ENCODE peak calls at places on chromosome 3, in nine cellular contexts. Y is HFFc6, O is lower leg skin, E is right lobe of liver, H is HFF-Myc, Q is left ventricle myocardium inferior, B is thoracic aorta, J is WTC11, M is psoas muscle. D is an unnamed sample.

GRCh38 chr3:112405845-112406244 is 72.9 kb downstream of the CD200 start:
- DNase-seq in Y (no peak), O (no peak), E (no peak), H (no peak), Q (no peak), B (no peak), J (no peak), M (no peak), D (no peak)

GRCh38 chr3:53577486-53577885 is 83.1 kb downstream of the CACNA1D start:
- DNase-seq in Y (no peak), O (no peak), E (no peak), H (no peak), Q (no peak), B (no peak), J (no peak), M (no peak), D (no peak)

GRCh38 chr3:121152573-121152972 is 244.6 kb downstream of the STXBP5L start:
- DNase-seq in Y (peak; percentile 35), O (no peak), E (no peak), H (no peak), Q (no peak), B (no peak), J (no peak), M (no peak), D (no peak)

GRCh38 chr3:78268716-78269668 is 1229.1 kb downstream of the ROBO2 start:
- DNase-seq in Y (no peak), O (no peak), E (no peak), H (no peak), Q (no peak), B (no peak), J (no peak), M (no peak), D (no peak)

GRCh38 chr3:131795382-131796085 is 239.3 kb downstream of the CPNE4 start:
- DNase-seq in Y (no peak), O (no peak), E (no peak), H (no peak), Q (no peak), B (no peak), J (no peak), M (no peak), D (no peak)

GRCh38 chr3:8992199-8992598 is 28.9 kb upstream of the RAD18 start:
- DNase-seq in Y (no peak), O (no peak), E (no peak), H (no peak), Q (no peak), B (no peak), J (no peak), M (no peak), D (no peak)

GRCh38 chr3:48435774-48436476 is 4.0 kb downstream of the CCDC51 start:
- DNase-seq in Y (peak; percentile 78), O (peak; percentile 91), E (peak; percentile 83), H (peak; percentile 66), Q (peak; percentile 87), B (no peak), J (peak; percentile 92), M (peak; percentile 83), D (peak; percentile 76)

GRCh38 chr3:130905551-130905950 is 11.7 kb downstream of the ATP2C1 start:
- DNase-seq in Y (peak; percentile 48), O (no peak), E (no peak), H (peak; percentile 56), Q (no peak), B (no peak), J (no peak), M (no peak), D (no peak)

GRCh38 chr3:124177070-124177469 is 185.1 kb upstream of the ROPN1 start:
- DNase-seq in Y (no peak), O (no peak), E (no peak), H (no peak), Q (no peak), B (no peak), J (no peak), M (no peak), D (no peak)

GRCh38 chr3:43999920-44000319 is 241.8 kb upstream of the TOPAZ1 start:
- DNase-seq in Y (no peak), O (no peak), E (no peak), H (no peak), Q (no peak), B (no peak), J (no peak), M (no peak), D (no peak)

GRCh38 chr3:143413372-143413771 is 293.8 kb downstream of the CHST2 start:
- DNase-seq in Y (no peak), O (no peak), E (no peak), H (no peak), Q (no peak), B (no peak), J (no peak), M (no peak), D (no peak)

GRCh38 chr3:188052229-188052965 is 101.6 kb upstream of the LPP start:
- DNase-seq in Y (no peak), O (peak; percentile 69), E (no peak), H (no peak), Q (peak; percentile 83), B (peak; percentile 79), J (peak; percentile 63), M (peak; percentile 78), D (no peak)

DNA sequence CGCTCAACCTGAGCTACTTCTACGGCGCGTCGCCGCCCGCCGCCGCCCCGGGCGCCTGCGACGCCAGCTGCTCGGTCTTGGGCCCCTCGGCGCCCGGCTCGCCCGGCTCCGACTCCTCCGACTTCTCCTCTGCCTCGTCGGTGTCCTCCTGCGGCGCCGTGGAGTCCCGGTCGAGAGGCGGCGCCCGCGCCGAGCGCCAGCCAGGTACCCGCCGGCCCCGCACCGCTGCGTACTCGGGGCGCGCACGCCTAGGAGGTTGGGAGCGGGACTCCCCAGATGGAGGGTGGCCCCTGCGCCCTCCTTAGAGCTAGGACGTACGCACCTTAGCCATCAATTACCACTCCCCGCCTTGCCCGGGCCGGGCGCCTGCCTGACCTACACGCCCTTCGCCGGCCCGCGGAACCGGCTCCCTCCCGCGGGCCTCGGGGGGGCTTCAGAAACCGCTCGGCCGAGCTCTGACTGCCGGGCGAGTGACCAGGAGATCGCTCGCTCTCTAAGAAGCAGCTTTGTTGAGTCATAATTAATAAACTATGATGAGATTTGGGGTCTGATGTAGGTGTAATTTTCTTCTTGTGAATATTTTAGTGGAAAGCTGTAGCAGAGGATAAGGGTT is 506 bp downstream of the NFKBIZ start:
- DNase-seq in Y (no peak), O (peak; percentile 41), E (peak; percentile 51), H (no peak), Q (peak; percentile 51), B (no peak), J (peak; percentile 55), M (peak; percentile 45), D (no peak)
- TF ChIP-seq CTCF in Y (peak; percentile 28), O (no peak), E (no peak), H (no peak), Q (peak; percentile 17), B (no peak), J (no peak), M (no peak), D (no peak)

GRCh38 chr3:119559441-119559963 is at the start of gene CD80:
- DNase-seq in Y (peak; percentile 48), O (peak; percentile 29), E (peak; percentile 52), H (peak; percentile 5), Q (peak; percentile 43), B (no peak), J (peak; percentile 65), M (peak; percentile 28), D (no peak)
- TF ChIP-seq CTCF in Y (peak; percentile 71), O (no peak), E (peak; percentile 49), H (peak; percentile 13), Q (peak; percentile 43), B (no peak), J (no peak), M (no peak), D (no peak)

GRCh38 chr3:182697345-182697919 is 95.9 kb upstream of the ATP11B start:
- DNase-seq in Y (no peak), O (no peak), E (peak; percentile 39), H (no peak), Q (no peak), B (no peak), J (no peak), M (no peak), D (no peak)

GRCh38 chr3:182699550-182700170 is 93.6 kb upstream of the ATP11B start:
- DNase-seq in Y (no peak), O (no peak), E (no peak), H (no peak), Q (no peak), B (no peak), J (no peak), M (no peak), D (no peak)

GRCh38 chr3:182702216-182702615 is 91.1 kb upstream of the ATP11B start:
- DNase-seq in Y (no peak), O (no peak), E (no peak), H (no peak), Q (no peak), B (no peak), J (no peak), M (no peak), D (no peak)

GRCh38 chr3:182693723-182694122 is 99.6 kb upstream of the ATP11B start:
- DNase-seq in Y (no peak), O (no peak), E (no peak), H (no peak), Q (no peak), B (no peak), J (no peak), M (no peak), D (no peak)

DNA sequence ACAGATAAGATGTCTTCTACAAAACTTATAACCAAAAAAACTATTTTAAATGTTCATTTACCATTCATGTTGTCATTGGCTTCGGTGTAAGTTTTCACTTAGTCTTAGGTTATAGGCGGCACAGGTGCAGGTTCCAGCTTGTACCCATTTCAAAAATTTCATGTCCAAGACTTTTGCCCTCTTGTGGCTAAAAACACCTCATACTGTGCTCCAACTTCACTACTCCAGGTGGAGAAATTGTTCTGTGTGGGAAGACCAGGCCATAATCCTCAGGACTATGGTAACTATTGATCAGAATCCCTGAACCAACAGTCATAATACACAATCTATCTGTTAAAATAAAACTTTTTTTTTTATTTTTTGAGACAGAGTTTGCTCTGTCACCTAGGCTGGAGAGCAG is 95.2 kb upstream of the ATP11B start:
- DNase-seq in Y (no peak), O (no peak), E (no peak), H (no peak), Q (no peak), B (no peak), J (no peak), M (no peak), D (no peak)
- TF ChIP-seq CTCF in Y (no peak), O (no peak), E (no peak), H (no peak), Q (no peak), B (no peak), J (no peak), M (no peak), D (no peak)

GRCh38 chr3:26719148-26719547 is 96.6 kb downstream of the LRRC3B start:
- DNase-seq in Y (no peak), O (no peak), E (no peak), H (no peak), Q (no peak), B (no peak), J (no peak), M (no peak), D (no peak)

GRCh38 chr3:26718295-26718694 is 95.7 kb downstream of the LRRC3B start:
- DNase-seq in Y (no peak), O (no peak), E (no peak), H (no peak), Q (no peak), B (no peak), J (no peak), M (no peak), D (no peak)

DNA sequence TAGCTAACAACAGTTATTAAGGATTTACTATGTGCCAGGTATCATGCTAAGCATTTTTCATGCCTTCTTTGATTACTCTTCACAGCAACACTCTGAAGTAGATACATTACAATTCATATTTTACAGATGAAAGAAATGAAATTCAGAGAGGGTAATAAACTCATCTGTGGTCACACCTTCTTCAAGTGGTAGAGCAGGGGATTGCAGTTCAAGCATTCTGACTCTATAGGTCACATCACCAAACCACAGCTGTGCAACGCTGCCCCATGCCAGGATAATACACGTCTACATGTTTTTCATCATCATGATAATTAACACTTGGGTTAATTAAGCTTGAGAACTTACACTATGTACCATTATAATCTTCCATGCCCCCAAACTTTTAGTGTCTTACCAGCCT is 98.5 kb downstream of the LRRC3B start:
- DNase-seq in Y (no peak), O (no peak), E (no peak), H (no peak), Q (no peak), B (no peak), J (no peak), M (no peak), D (no peak)
- TF ChIP-seq CTCF in Y (no peak), O (no peak), E (no peak), H (no peak), Q (no peak), B (no peak), J (no peak), M (no peak), D (no peak)

D was measured in omental fat pad.